ENCODE peak calls at places on chromosome X, in nine cellular contexts. One of them, this sample, is unnamed.

GRCh38 chrX:7252013-7252610 is 104.2 kb upstream of the PUDP start:
- DNase-seq in T1000: no peak
- DNase-seq in NCI-H1436 treated with DMSO at 0.1 percent for 48 hours: no peak
- DNase-seq in RCC 7860: no peak
- DNase-seq in LoVo: peak
- DNase-seq in WTC11: no peak
- DNase-seq in coronary artery: no peak
- DNase-seq in Right ventricle myocardium inferior: no peak
- DNase-seq in mammary epithelial cell: peak
- DNase-seq in this sample: peak

GRCh38 chrX:71118985-71119535 is 664 bp downstream of the MED12 start:
- DNase-seq in T1000: peak
- DNase-seq in NCI-H1436 treated with DMSO at 0.1 percent for 48 hours: no peak
- DNase-seq in RCC 7860: no peak
- DNase-seq in LoVo: no peak
- DNase-seq in WTC11: no peak
- DNase-seq in coronary artery: no peak
- DNase-seq in Right ventricle myocardium inferior: no peak
- DNase-seq in mammary epithelial cell: no peak
- DNase-seq in this sample: no peak

GRCh38 chrX:9847071-9847470 is 60.8 kb downstream of the SHROOM2 start:
- DNase-seq in T1000: no peak
- DNase-seq in NCI-H1436 treated with DMSO at 0.1 percent for 48 hours: no peak
- DNase-seq in RCC 7860: peak
- DNase-seq in LoVo: peak
- DNase-seq in WTC11: no peak
- DNase-seq in coronary artery: no peak
- DNase-seq in Right ventricle myocardium inferior: no peak
- DNase-seq in mammary epithelial cell: no peak
- DNase-seq in this sample: peak

GRCh38 chrX:114626323-114626722 is 42.4 kb downstream of the HTR2C start:
- DNase-seq in T1000: no peak
- DNase-seq in NCI-H1436 treated with DMSO at 0.1 percent for 48 hours: no peak
- DNase-seq in RCC 7860: no peak
- DNase-seq in LoVo: no peak
- DNase-seq in WTC11: no peak
- DNase-seq in coronary artery: no peak
- DNase-seq in Right ventricle myocardium inferior: no peak
- DNase-seq in mammary epithelial cell: peak
- DNase-seq in this sample: peak

GRCh38 chrX:9759340-9759739 is 6.3 kb downstream of the GPR143 start:
- DNase-seq in T1000: no peak
- DNase-seq in NCI-H1436 treated with DMSO at 0.1 percent for 48 hours: no peak
- DNase-seq in RCC 7860: no peak
- DNase-seq in LoVo: no peak
- DNase-seq in WTC11: no peak
- DNase-seq in coronary artery: no peak
- DNase-seq in Right ventricle myocardium inferior: no peak
- DNase-seq in mammary epithelial cell: no peak
- DNase-seq in this sample: no peak

GRCh38 chrX:8037593-8038348 is 110.6 kb upstream of the PNPLA4 start:
- DNase-seq in T1000: no peak
- DNase-seq in NCI-H1436 treated with DMSO at 0.1 percent for 48 hours: no peak
- DNase-seq in RCC 7860: no peak
- DNase-seq in LoVo: no peak
- DNase-seq in WTC11: no peak
- DNase-seq in coronary artery: no peak
- DNase-seq in Right ventricle myocardium inferior: no peak
- DNase-seq in mammary epithelial cell: no peak
- DNase-seq in this sample: no peak

GRCh38 chrX:24145340-24146186 is 4.0 kb upstream of the ZFX start:
- DNase-seq in T1000: no peak
- DNase-seq in NCI-H1436 treated with DMSO at 0.1 percent for 48 hours: no peak
- DNase-seq in RCC 7860: peak
- DNase-seq in LoVo: no peak
- DNase-seq in WTC11: no peak
- DNase-seq in coronary artery: no peak
- DNase-seq in Right ventricle myocardium inferior: no peak
- DNase-seq in mammary epithelial cell: peak
- DNase-seq in this sample: peak

GRCh38 chrX:12308420-12308819 is 170.1 kb downstream of the FRMPD4 start:
- DNase-seq in T1000: no peak
- DNase-seq in NCI-H1436 treated with DMSO at 0.1 percent for 48 hours: no peak
- DNase-seq in RCC 7860: no peak
- DNase-seq in LoVo: no peak
- DNase-seq in WTC11: no peak
- DNase-seq in coronary artery: no peak
- DNase-seq in Right ventricle myocardium inferior: no peak
- DNase-seq in mammary epithelial cell: no peak
- DNase-seq in this sample: no peak

GRCh38 chrX:129238011-129238410 is 285.3 kb downstream of the SMARCA1 start:
- DNase-seq in T1000: no peak
- DNase-seq in NCI-H1436 treated with DMSO at 0.1 percent for 48 hours: no peak
- DNase-seq in RCC 7860: no peak
- DNase-seq in LoVo: no peak
- DNase-seq in WTC11: no peak
- DNase-seq in coronary artery: no peak
- DNase-seq in Right ventricle myocardium inferior: no peak
- DNase-seq in mammary epithelial cell: no peak
- DNase-seq in this sample: no peak

GRCh38 chrX:63436865-63437264 is 85.7 kb upstream of the SPIN4 start:
- DNase-seq in T1000: no peak
- DNase-seq in NCI-H1436 treated with DMSO at 0.1 percent for 48 hours: no peak
- DNase-seq in RCC 7860: no peak
- DNase-seq in LoVo: no peak
- DNase-seq in WTC11: no peak
- DNase-seq in coronary artery: no peak
- DNase-seq in Right ventricle myocardium inferior: no peak
- DNase-seq in mammary epithelial cell: no peak
- DNase-seq in this sample: no peak